ENCODE peak calls at places on chromosomes 4 and X, in nine cellular contexts. Q, N, U, V, W, J, D, B and S are unnamed samples.

GRCh38 chrX:112841820-112842157 is 1.2 kb upstream of the AMOT start:
- DNase-seq in Q (no peak), N (no peak), U (no peak), V (no peak), W (no peak), J (no peak), D (no peak), B (no peak), S (no peak)

GRCh38 chr4:36051634-36052033 is 192.7 kb downstream of the ARAP2 start:
- DNase-seq in Q (no peak), N (no peak), U (no peak), V (no peak), W (no peak), J (no peak), D (no peak), B (no peak), S (no peak)

GRCh38 chr4:70954032-70954431 is 39.4 kb upstream of the DCK start:
- DNase-seq in Q (no peak), N (no peak), U (no peak), V (no peak), W (no peak), J (no peak), D (no peak), B (no peak), S (no peak)

GRCh38 chr4:29560452-29560851 is 1159.7 kb upstream of the PCDH7 start:
- DNase-seq in Q (no peak), N (no peak), U (no peak), V (no peak), W (no peak), J (peak), D (no peak), B (no peak), S (no peak)

GRCh38 chr4:94957030-94957429 is 199.3 kb downstream of the BMPR1B start:
- DNase-seq in Q (no peak), N (no peak), U (no peak), V (no peak), W (no peak), J (no peak), D (no peak), B (no peak), S (no peak)

GRCh38 chrX:105488731-105489130 is 268.2 kb upstream of the TEX13A start:
- DNase-seq in Q (no peak), N (no peak), U (no peak), V (no peak), W (no peak), J (no peak), D (no peak), B (no peak), S (no peak)

GRCh38 chr4:16790508-16790907 is 107.9 kb downstream of the LDB2 start:
- DNase-seq in Q (no peak), N (no peak), U (no peak), V (no peak), W (no peak), J (no peak), D (no peak), B (peak), S (no peak)

GRCh38 chrX:14095702-14096101 is 66.0 kb upstream of the GEMIN8 start:
- DNase-seq in Q (peak), N (no peak), U (no peak), V (peak), W (no peak), J (peak), D (no peak), B (peak), S (no peak)

GRCh38 chr4:95304898-95305297 is 243.9 kb downstream of the UNC5C start:
- DNase-seq in Q (peak), N (no peak), U (no peak), V (no peak), W (no peak), J (peak), D (no peak), B (peak), S (peak)

GRCh38 chrX:107628662-107629532 is 587 bp downstream of the PRPS1 start:
- DNase-seq in Q (peak), N (no peak), U (no peak), V (no peak), W (peak), J (peak), D (peak), B (peak), S (no peak)

GRCh38 chr4:142416711-142417275 is 429.3 kb downstream of the INPP4B start:
- DNase-seq in Q (no peak), N (no peak), U (no peak), V (no peak), W (no peak), J (peak), D (no peak), B (peak), S (no peak)

GRCh38 chr4:71773004-71773403 is 10.9 kb downstream of the GC start:
- DNase-seq in Q (no peak), N (no peak), U (no peak), V (no peak), W (no peak), J (no peak), D (no peak), B (no peak), S (no peak)

GRCh38 chr4:577499-578450 is 1.7 kb upstream of the TMEM271 start:
- DNase-seq in Q (no peak), N (no peak), U (no peak), V (no peak), W (no peak), J (no peak), D (no peak), B (no peak), S (no peak)

GRCh38 chr4:54940996-54941395 is 184.4 kb downstream of the KDR start:
- DNase-seq in Q (no peak), N (no peak), U (no peak), V (no peak), W (no peak), J (no peak), D (no peak), B (no peak), S (no peak)

GRCh38 chr4:7808752-7809151 is 130.9 kb downstream of the AFAP1 start:
- DNase-seq in Q (peak), N (no peak), U (no peak), V (no peak), W (no peak), J (peak), D (no peak), B (peak), S (peak)

GRCh38 chrX:19075754-19076153 is 46.5 kb downstream of the ADGRG2 start:
- DNase-seq in Q (no peak), N (no peak), U (no peak), V (no peak), W (no peak), J (no peak), D (no peak), B (no peak), S (no peak)

GRCh38 chrX:63418211-63418610 is 67.1 kb upstream of the SPIN4 start:
- DNase-seq in Q (no peak), N (no peak), U (no peak), V (no peak), W (no peak), J (no peak), D (no peak), B (no peak), S (no peak)

GRCh38 chr4:165966833-165967232 is 93.8 kb downstream of the TLL1 start:
- DNase-seq in Q (no peak), N (no peak), U (no peak), V (no peak), W (no peak), J (no peak), D (no peak), B (no peak), S (no peak)

GRCh38 chr4:37673523-37674192 is 12.5 kb downstream of the RELL1 start:
- DNase-seq in Q (no peak), N (no peak), U (no peak), V (no peak), W (no peak), J (no peak), D (no peak), B (no peak), S (no peak)

GRCh38 chr4:38760915-38761314 is 21.9 kb downstream of the TLR10 start:
- DNase-seq in Q (no peak), N (no peak), U (no peak), V (no peak), W (no peak), J (no peak), D (no peak), B (no peak), S (no peak)
- H3K27ac ChIP-seq in Q (no peak), N (no peak), U (no peak), V (no peak), W (no peak), J (no peak), D (no peak), B (no peak), S (no peak)

DNA sequence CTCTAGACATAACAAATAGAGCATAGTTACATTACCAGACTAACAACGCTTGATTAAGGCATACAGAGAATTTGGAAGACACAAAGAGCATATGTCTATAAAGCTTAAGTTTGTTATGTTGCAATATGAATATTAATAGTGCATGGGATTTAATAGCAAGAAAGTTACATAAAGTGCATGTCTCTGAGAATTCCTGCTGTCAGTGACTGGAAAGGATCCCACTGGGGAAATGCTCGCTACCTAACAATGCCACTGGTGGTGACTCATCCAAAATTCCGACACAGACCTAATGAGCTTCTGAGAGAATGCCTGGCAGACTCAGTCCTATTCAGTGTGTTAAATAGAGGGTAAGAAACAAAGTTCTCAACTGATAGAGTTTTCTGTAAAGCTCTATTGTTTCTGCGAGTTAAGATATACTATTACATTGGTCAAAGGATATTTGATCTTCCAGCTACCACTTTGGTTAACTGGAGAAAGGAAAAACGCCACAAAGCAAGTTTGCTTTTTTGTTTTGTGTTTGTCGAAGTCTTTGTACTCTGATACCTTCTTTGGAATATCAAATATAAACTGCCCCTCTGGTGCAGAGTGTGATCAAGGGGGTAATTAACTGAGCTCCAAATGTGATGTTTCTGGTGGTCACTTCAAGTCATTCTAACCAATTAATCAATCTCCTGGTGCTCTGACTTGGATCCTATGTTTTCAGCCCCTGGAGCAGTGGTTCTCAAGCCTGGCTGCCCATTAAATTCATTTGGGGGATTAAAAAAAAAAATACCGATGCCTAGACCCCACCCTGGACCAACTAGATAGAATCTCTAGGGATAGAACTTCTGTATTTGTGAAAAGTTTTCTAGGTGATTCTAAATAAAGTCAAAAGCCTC is 107.9 kb downstream of the PALLD start:
- DNase-seq in Q (peak), N (no peak), U (no peak), V (no peak), W (no peak), J (peak), D (no peak), B (peak), S (peak)
- H3K27ac ChIP-seq in Q (peak), N (no peak), U (peak), V (no peak), W (peak), J (peak), D (peak), B (peak), S (peak)

GRCh38 chr4:61199869-61200194 is 294 bp upstream of the ADGRL3 start:
- DNase-seq in Q (no peak), N (no peak), U (no peak), V (no peak), W (no peak), J (peak), D (no peak), B (no peak), S (no peak)

GRCh38 chr4:61201562-61202099 is 1.5 kb downstream of the ADGRL3 start:
- DNase-seq in Q (no peak), N (peak), U (no peak), V (no peak), W (peak), J (no peak), D (no peak), B (no peak), S (no peak)

GRCh38 chr4:61202100-61202637 is 2.0 kb downstream of the ADGRL3 start:
- DNase-seq in Q (no peak), N (peak), U (no peak), V (peak), W (peak), J (peak), D (peak), B (peak), S (no peak)

GRCh38 chr4:61200195-61200990 is at the start of gene ADGRL3:
- DNase-seq in Q (no peak), N (peak), U (no peak), V (peak), W (peak), J (peak), D (peak), B (no peak), S (no peak)

GRCh38 chr4:61200991-61201526 is 933 bp downstream of the ADGRL3 start:
- DNase-seq in Q (no peak), N (peak), U (no peak), V (no peak), W (peak), J (peak), D (no peak), B (peak), S (no peak)
- H3K27ac ChIP-seq in Q (no peak), N (peak), U (no peak), V (no peak), W (peak), J (no peak), D (peak), B (no peak), S (no peak)

GRCh38 chr4:11480683-11481082 is 52.0 kb upstream of the HS3ST1 start:
- DNase-seq in Q (no peak), N (no peak), U (no peak), V (no peak), W (no peak), J (peak), D (peak), B (peak), S (no peak)
- H3K27ac ChIP-seq in Q (no peak), N (no peak), U (no peak), V (no peak), W (no peak), J (no peak), D (no peak), B (no peak), S (peak)

GRCh38 chr4:176210579-176211296 is 15.4 kb upstream of the SPATA4 start:
- DNase-seq in Q (no peak), N (no peak), U (no peak), V (no peak), W (no peak), J (no peak), D (no peak), B (no peak), S (no peak)

GRCh38 chr4:176207839-176208238 is 12.5 kb upstream of the SPATA4 start:
- DNase-seq in Q (no peak), N (no peak), U (no peak), V (no peak), W (no peak), J (no peak), D (no peak), B (no peak), S (no peak)

GRCh38 chr4:176210101-176210500 is 14.7 kb upstream of the SPATA4 start:
- DNase-seq in Q (no peak), N (no peak), U (no peak), V (no peak), W (no peak), J (no peak), D (no peak), B (no peak), S (no peak)

GRCh38 chr4:176205299-176205698 is 9.9 kb upstream of the SPATA4 start:
- DNase-seq in Q (no peak), N (no peak), U (no peak), V (no peak), W (no peak), J (no peak), D (no peak), B (no peak), S (no peak)

GRCh38 chr4:176209535-176209934 is 14.2 kb upstream of the SPATA4 start:
- DNase-seq in Q (no peak), N (no peak), U (no peak), V (no peak), W (no peak), J (no peak), D (no peak), B (no peak), S (no peak)
- H3K27ac ChIP-seq in Q (no peak), N (no peak), U (no peak), V (no peak), W (no peak), J (no peak), D (no peak), B (no peak), S (no peak)

GRCh38 chr4:141006236-141006802 is 127.0 kb downstream of the RNF150 start:
- DNase-seq in Q (no peak), N (no peak), U (no peak), V (no peak), W (no peak), J (no peak), D (no peak), B (no peak), S (no peak)

GRCh38 chr4:141004844-141005243 is 128.4 kb downstream of the RNF150 start:
- DNase-seq in Q (no peak), N (no peak), U (no peak), V (no peak), W (no peak), J (no peak), D (no peak), B (no peak), S (no peak)

GRCh38 chr4:141002323-141002805 is 130.9 kb downstream of the RNF150 start:
- DNase-seq in Q (no peak), N (no peak), U (no peak), V (no peak), W (no peak), J (no peak), D (no peak), B (no peak), S (no peak)

GRCh38 chr4:141003193-141003592 is 130.1 kb downstream of the RNF150 start:
- DNase-seq in Q (no peak), N (no peak), U (no peak), V (no peak), W (no peak), J (no peak), D (no peak), B (no peak), S (no peak)
- H3K27ac ChIP-seq in Q (no peak), N (peak), U (no peak), V (no peak), W (peak), J (no peak), D (peak), B (no peak), S (no peak)

GRCh38 chr4:68342139-68342538 is 7.8 kb downstream of the YTHDC1 start:
- DNase-seq in Q (peak), N (no peak), U (no peak), V (no peak), W (no peak), J (peak), D (no peak), B (peak), S (peak)
- H3K27ac ChIP-seq in Q (no peak), N (no peak), U (peak), V (no peak), W (no peak), J (peak), D (no peak), B (no peak), S (no peak)

GRCh38 chr4:163193717-163194116 is 27.0 kb upstream of the NAF1 start:
- DNase-seq in Q (no peak), N (no peak), U (no peak), V (no peak), W (no peak), J (no peak), D (no peak), B (no peak), S (no peak)

GRCh38 chr4:163191999-163192398 is 25.3 kb upstream of the NAF1 start:
- DNase-seq in Q (peak), N (no peak), U (no peak), V (no peak), W (no peak), J (no peak), D (no peak), B (peak), S (no peak)

GRCh38 chr4:163196904-163197505 is 30.3 kb upstream of the NAF1 start:
- DNase-seq in Q (no peak), N (no peak), U (no peak), V (no peak), W (no peak), J (no peak), D (no peak), B (no peak), S (no peak)

GRCh38 chr4:163194593-163194992 is 27.9 kb upstream of the NAF1 start:
- DNase-seq in Q (no peak), N (no peak), U (no peak), V (no peak), W (no peak), J (no peak), D (peak), B (no peak), S (no peak)

GRCh38 chr4:163195247-163195765 is 28.6 kb upstream of the NAF1 start:
- DNase-seq in Q (no peak), N (no peak), U (no peak), V (no peak), W (no peak), J (no peak), D (no peak), B (no peak), S (no peak)
- H3K27ac ChIP-seq in Q (no peak), N (no peak), U (no peak), V (no peak), W (no peak), J (no peak), D (peak), B (no peak), S (no peak)

GRCh38 chr4:139559692-139560091 is 3.7 kb upstream of the SETD7 start:
- DNase-seq in Q (no peak), N (no peak), U (no peak), V (no peak), W (no peak), J (no peak), D (no peak), B (no peak), S (no peak)
- H3K27ac ChIP-seq in Q (no peak), N (no peak), U (no peak), V (peak), W (peak), J (no peak), D (no peak), B (no peak), S (no peak)

GRCh38 chr4:76688737-76689078 is 209.2 kb downstream of the SOWAHB start:
- DNase-seq in Q (no peak), N (no peak), U (no peak), V (no peak), W (no peak), J (no peak), D (no peak), B (peak), S (no peak)
- H3K27ac ChIP-seq in Q (peak), N (no peak), U (peak), V (peak), W (peak), J (peak), D (peak), B (peak), S (peak)